ENCODE peak calls at places on chromosomes 2 and 18, in eight cellular contexts. One of them, this sample, is unnamed.

GRCh38 chr2:70919672-70920366 is 15.9 kb upstream of the ATP6V1B1 start:
- DNase-seq in NCI-H510A: peak; percentile 31
- DNase-seq in C1 segment of cervical spinal cord: peak; percentile 66
- DNase-seq in amniotic stem cell: peak; percentile 13
- DNase-seq in mesenteric fat pad: peak; percentile 91
- DNase-seq in CD4-positive, alpha-beta T cell: peak; percentile 62
- DNase-seq in dorsolateral prefrontal cortex: peak; percentile 74
- DNase-seq in left ventricle myocardium superior: peak; percentile 82
- DNase-seq in this sample: peak; percentile 62

GRCh38 chr18:28766721-28767120 is 589.8 kb upstream of the CDH2 start:
- DNase-seq in NCI-H510A: no peak
- DNase-seq in C1 segment of cervical spinal cord: no peak
- DNase-seq in amniotic stem cell: no peak
- DNase-seq in mesenteric fat pad: no peak
- DNase-seq in CD4-positive, alpha-beta T cell: no peak
- DNase-seq in dorsolateral prefrontal cortex: no peak
- DNase-seq in left ventricle myocardium superior: no peak
- DNase-seq in this sample: no peak

GRCh38 chr2:84768840-84769239 is 112.0 kb downstream of the TRABD2A start:
- DNase-seq in NCI-H510A: no peak
- DNase-seq in C1 segment of cervical spinal cord: no peak
- DNase-seq in amniotic stem cell: no peak
- DNase-seq in mesenteric fat pad: no peak
- DNase-seq in CD4-positive, alpha-beta T cell: no peak
- DNase-seq in dorsolateral prefrontal cortex: no peak
- DNase-seq in left ventricle myocardium superior: no peak
- DNase-seq in this sample: no peak

GRCh38 chr2:138713069-138713496 is 67.1 kb downstream of the NXPH2 start:
- DNase-seq in NCI-H510A: no peak
- DNase-seq in C1 segment of cervical spinal cord: no peak
- DNase-seq in amniotic stem cell: no peak
- DNase-seq in mesenteric fat pad: no peak
- DNase-seq in CD4-positive, alpha-beta T cell: no peak
- DNase-seq in dorsolateral prefrontal cortex: no peak
- DNase-seq in left ventricle myocardium superior: no peak
- DNase-seq in this sample: no peak

GRCh38 chr2:71532327-71532726 is 79.0 kb downstream of the DYSF start:
- DNase-seq in NCI-H510A: no peak
- DNase-seq in C1 segment of cervical spinal cord: no peak
- DNase-seq in amniotic stem cell: no peak
- DNase-seq in mesenteric fat pad: peak; percentile 47
- DNase-seq in CD4-positive, alpha-beta T cell: no peak
- DNase-seq in dorsolateral prefrontal cortex: no peak
- DNase-seq in left ventricle myocardium superior: no peak
- DNase-seq in this sample: no peak

GRCh38 chr2:177396630-177397460 is 4.3 kb downstream of the AGPS start:
- DNase-seq in NCI-H510A: no peak
- DNase-seq in C1 segment of cervical spinal cord: no peak
- DNase-seq in amniotic stem cell: no peak
- DNase-seq in mesenteric fat pad: no peak
- DNase-seq in CD4-positive, alpha-beta T cell: no peak
- DNase-seq in dorsolateral prefrontal cortex: no peak
- DNase-seq in left ventricle myocardium superior: no peak
- DNase-seq in this sample: peak; percentile 78

GRCh38 chr2:169709970-169710369 is 15.7 kb downstream of the PHOSPHO2 start:
- DNase-seq in NCI-H510A: no peak
- DNase-seq in C1 segment of cervical spinal cord: no peak
- DNase-seq in amniotic stem cell: no peak
- DNase-seq in mesenteric fat pad: no peak
- DNase-seq in CD4-positive, alpha-beta T cell: no peak
- DNase-seq in dorsolateral prefrontal cortex: no peak
- DNase-seq in left ventricle myocardium superior: no peak
- DNase-seq in this sample: no peak

GRCh38 chr2:6864938-6865345 is 765 bp downstream of the CMPK2 start:
- DNase-seq in NCI-H510A: no peak
- DNase-seq in C1 segment of cervical spinal cord: no peak
- DNase-seq in amniotic stem cell: no peak
- DNase-seq in mesenteric fat pad: no peak
- DNase-seq in CD4-positive, alpha-beta T cell: no peak
- DNase-seq in dorsolateral prefrontal cortex: no peak
- DNase-seq in left ventricle myocardium superior: peak; percentile 58
- DNase-seq in this sample: no peak

GRCh38 chr2:68115965-68116364 is 41.7 kb upstream of the PNO1 start:
- DNase-seq in NCI-H510A: no peak
- DNase-seq in C1 segment of cervical spinal cord: no peak
- DNase-seq in amniotic stem cell: no peak
- DNase-seq in mesenteric fat pad: no peak
- DNase-seq in CD4-positive, alpha-beta T cell: no peak
- DNase-seq in dorsolateral prefrontal cortex: no peak
- DNase-seq in left ventricle myocardium superior: no peak
- DNase-seq in this sample: no peak

GRCh38 chr18:48676756-48677368 is 138.0 kb downstream of the CTIF start:
- DNase-seq in NCI-H510A: peak; percentile 22
- DNase-seq in C1 segment of cervical spinal cord: peak; percentile 38
- DNase-seq in amniotic stem cell: no peak
- DNase-seq in mesenteric fat pad: peak; percentile 93
- DNase-seq in CD4-positive, alpha-beta T cell: peak; percentile 50
- DNase-seq in dorsolateral prefrontal cortex: peak; percentile 72
- DNase-seq in left ventricle myocardium superior: peak; percentile 84
- DNase-seq in this sample: peak; percentile 57

GRCh38 chr2:218260742-218261423 is at the start of gene GPBAR1:
- DNase-seq in NCI-H510A: peak; percentile 65
- DNase-seq in C1 segment of cervical spinal cord: no peak
- DNase-seq in amniotic stem cell: no peak
- DNase-seq in mesenteric fat pad: peak; percentile 90
- DNase-seq in CD4-positive, alpha-beta T cell: no peak
- DNase-seq in dorsolateral prefrontal cortex: no peak
- DNase-seq in left ventricle myocardium superior: peak; percentile 66
- DNase-seq in this sample: no peak

GRCh38 chr18:51614033-51614432 is 416.6 kb upstream of the MEX3C start:
- DNase-seq in NCI-H510A: no peak
- DNase-seq in C1 segment of cervical spinal cord: no peak
- DNase-seq in amniotic stem cell: no peak
- DNase-seq in mesenteric fat pad: no peak
- DNase-seq in CD4-positive, alpha-beta T cell: no peak
- DNase-seq in dorsolateral prefrontal cortex: no peak
- DNase-seq in left ventricle myocardium superior: peak; percentile 18
- DNase-seq in this sample: peak; percentile 69

GRCh38 chr2:174603280-174603679 is 5.7 kb upstream of the WIPF1 start:
- DNase-seq in NCI-H510A: peak; percentile 30
- DNase-seq in C1 segment of cervical spinal cord: peak; percentile 48
- DNase-seq in amniotic stem cell: no peak
- DNase-seq in mesenteric fat pad: no peak
- DNase-seq in CD4-positive, alpha-beta T cell: no peak
- DNase-seq in dorsolateral prefrontal cortex: peak; percentile 50
- DNase-seq in left ventricle myocardium superior: peak; percentile 50
- DNase-seq in this sample: peak; percentile 58

GRCh38 chr2:145530653-145531052 is 1010.7 kb upstream of the ZEB2 start:
- DNase-seq in NCI-H510A: no peak
- DNase-seq in C1 segment of cervical spinal cord: no peak
- DNase-seq in amniotic stem cell: no peak
- DNase-seq in mesenteric fat pad: no peak
- DNase-seq in CD4-positive, alpha-beta T cell: no peak
- DNase-seq in dorsolateral prefrontal cortex: no peak
- DNase-seq in left ventricle myocardium superior: no peak
- DNase-seq in this sample: no peak

GRCh38 chr2:79434362-79434761 is 78.5 kb upstream of the CTNNA2 start:
- DNase-seq in NCI-H510A: no peak
- DNase-seq in C1 segment of cervical spinal cord: no peak
- DNase-seq in amniotic stem cell: no peak
- DNase-seq in mesenteric fat pad: no peak
- DNase-seq in CD4-positive, alpha-beta T cell: no peak
- DNase-seq in dorsolateral prefrontal cortex: no peak
- DNase-seq in left ventricle myocardium superior: no peak
- DNase-seq in this sample: no peak

GRCh38 chr2:62293490-62294212 is 97.7 kb downstream of the B3GNT2 start:
- DNase-seq in NCI-H510A: peak; percentile 85
- DNase-seq in C1 segment of cervical spinal cord: peak; percentile 32
- DNase-seq in amniotic stem cell: no peak
- DNase-seq in mesenteric fat pad: peak; percentile 90
- DNase-seq in CD4-positive, alpha-beta T cell: no peak
- DNase-seq in dorsolateral prefrontal cortex: peak; percentile 41
- DNase-seq in left ventricle myocardium superior: peak; percentile 70
- DNase-seq in this sample: peak; percentile 41

GRCh38 chr2:121974919-121975654 is 219.6 kb downstream of the TSN start:
- DNase-seq in NCI-H510A: peak; percentile 53
- DNase-seq in C1 segment of cervical spinal cord: peak; percentile 34
- DNase-seq in amniotic stem cell: peak; percentile 48
- DNase-seq in mesenteric fat pad: no peak
- DNase-seq in CD4-positive, alpha-beta T cell: peak; percentile 11
- DNase-seq in dorsolateral prefrontal cortex: peak; percentile 47
- DNase-seq in left ventricle myocardium superior: peak; percentile 38
- DNase-seq in this sample: peak; percentile 68

GRCh38 chr2:28351621-28352020 is 41.0 kb upstream of the FOSL2 start:
- DNase-seq in NCI-H510A: no peak
- DNase-seq in C1 segment of cervical spinal cord: no peak
- DNase-seq in amniotic stem cell: no peak
- DNase-seq in mesenteric fat pad: no peak
- DNase-seq in CD4-positive, alpha-beta T cell: no peak
- DNase-seq in dorsolateral prefrontal cortex: no peak
- DNase-seq in left ventricle myocardium superior: no peak
- DNase-seq in this sample: no peak

GRCh38 chr2:182300603-182301002 is 126.2 kb downstream of the PDE1A start:
- DNase-seq in NCI-H510A: peak; percentile 41
- DNase-seq in C1 segment of cervical spinal cord: no peak
- DNase-seq in amniotic stem cell: no peak
- DNase-seq in mesenteric fat pad: no peak
- DNase-seq in CD4-positive, alpha-beta T cell: no peak
- DNase-seq in dorsolateral prefrontal cortex: no peak
- DNase-seq in left ventricle myocardium superior: no peak
- DNase-seq in this sample: peak; percentile 64

GRCh38 chr2:112615051-112615450 is 30.6 kb downstream of the CHCHD5 start:
- DNase-seq in NCI-H510A: no peak
- DNase-seq in C1 segment of cervical spinal cord: no peak
- DNase-seq in amniotic stem cell: no peak
- DNase-seq in mesenteric fat pad: peak; percentile 59
- DNase-seq in CD4-positive, alpha-beta T cell: no peak
- DNase-seq in dorsolateral prefrontal cortex: no peak
- DNase-seq in left ventricle myocardium superior: no peak
- DNase-seq in this sample: no peak

GRCh38 chr2:39304200-39304599 is 60.4 kb upstream of the CDKL4 start:
- DNase-seq in NCI-H510A: no peak
- DNase-seq in C1 segment of cervical spinal cord: no peak
- DNase-seq in amniotic stem cell: no peak
- DNase-seq in mesenteric fat pad: no peak
- DNase-seq in CD4-positive, alpha-beta T cell: no peak
- DNase-seq in dorsolateral prefrontal cortex: no peak
- DNase-seq in left ventricle myocardium superior: no peak
- DNase-seq in this sample: peak; percentile 39